ENCODE peak calls at places on chromosomes 2 and 18, in six cellular contexts. A is endodermal cell; M is OCI-LY7; W is neural progenitor cell; S is psoas muscle; C is CD8-positive, alpha-beta memory T cell. L is an unnamed sample.

GRCh38 chr18:59835656-59836379 is 64.0 kb upstream of the PMAIP1 start:
- DNase-seq in M (no peak), C (no peak), A (peak; percentile 78), S (no peak), W (peak; percentile 38), L (no peak)

GRCh38 chr18:65852273-65852672 is 101.5 kb downstream of the CDH7 start:
- DNase-seq in S (no peak), A (peak; percentile 56), C (no peak), M (no peak), W (no peak), L (no peak)

GRCh38 chr18:44741551-44741950 is 60.9 kb downstream of the SETBP1 start:
- DNase-seq in A (no peak), S (no peak), M (no peak), C (no peak), W (no peak), L (peak; percentile 27)

GRCh38 chr2:174971868-174972781 is 33.1 kb downstream of the CHN1 start:
- DNase-seq in A (no peak), W (no peak), C (no peak), M (no peak), S (no peak), L (no peak)

GRCh38 chr2:61538920-61539559 is 884 bp upstream of the XPO1 start:
- DNase-seq in M (peak; percentile 54), W (no peak), A (no peak), S (no peak), C (peak; percentile 16), L (no peak)

GRCh38 chr18:9743200-9744016 is 35.3 kb downstream of the RAB31 start:
- DNase-seq in S (peak; percentile 50), W (no peak), C (no peak), A (peak; percentile 87), M (no peak), L (no peak)

GRCh38 chr2:144358531-144358930 is 161.4 kb downstream of the ZEB2 start:
- DNase-seq in C (no peak), A (no peak), W (no peak), M (no peak), S (no peak), L (no peak)

GRCh38 chr18:79422022-79422782 is 26.5 kb downstream of the NFATC1 start:
- DNase-seq in A (no peak), S (no peak), C (no peak), M (no peak), W (no peak), L (no peak)

DNA sequence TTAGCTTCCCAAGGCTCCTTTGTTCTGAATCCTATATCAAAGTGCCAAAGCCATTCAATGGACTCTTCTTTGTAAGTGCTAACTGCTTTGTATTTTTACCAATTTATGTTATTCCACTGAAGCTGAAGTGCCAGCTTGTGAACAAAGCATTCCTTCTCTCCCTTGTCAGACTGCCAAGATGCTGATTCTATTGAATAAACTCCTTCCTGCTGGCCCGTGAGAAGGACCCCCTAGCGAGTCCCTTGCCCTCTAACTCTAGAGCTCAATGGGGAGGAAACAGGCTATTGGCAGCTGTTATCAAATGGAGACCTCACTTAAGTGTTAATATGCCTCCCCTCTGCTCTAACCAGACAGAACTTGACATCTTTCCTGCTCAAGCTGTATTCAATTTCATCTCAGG is 1097.9 kb upstream of the CNTNAP5 start:
- DNase-seq in C (no peak), M (no peak), A (peak; percentile 76), S (no peak), W (peak; percentile 80), L (no peak)
- H3K27ac ChIP-seq in C (no peak overlapping the region), M (no peak overlapping the region), A (peak overlapping the region; percentile 86), S (no peak overlapping the region), W (peak overlapping the region; percentile 81), L (no peak overlapping the region)

GRCh38 chr18:68494802-68495560 is 219.9 kb downstream of the TMX3 start:
- DNase-seq in W (no peak), C (no peak), S (no peak), A (no peak), M (no peak), L (no peak)
- H3K27ac ChIP-seq in W (no peak overlapping the region), C (no peak overlapping the region), S (no peak overlapping the region), A (no peak overlapping the region), M (no peak overlapping the region), L (no peak overlapping the region)

GRCh38 chr2:218219934-218220333 is 2.9 kb downstream of the ARPC2 start:
- DNase-seq in S (no peak), A (no peak), W (no peak), C (no peak), M (no peak), L (no peak)
- H3K27ac ChIP-seq in S (peak overlapping the region; percentile 95), A (no peak overlapping the region), W (no peak overlapping the region), C (no peak overlapping the region), M (peak overlapping the region; percentile 92), L (peak overlapping the region; percentile 94)

DNA sequence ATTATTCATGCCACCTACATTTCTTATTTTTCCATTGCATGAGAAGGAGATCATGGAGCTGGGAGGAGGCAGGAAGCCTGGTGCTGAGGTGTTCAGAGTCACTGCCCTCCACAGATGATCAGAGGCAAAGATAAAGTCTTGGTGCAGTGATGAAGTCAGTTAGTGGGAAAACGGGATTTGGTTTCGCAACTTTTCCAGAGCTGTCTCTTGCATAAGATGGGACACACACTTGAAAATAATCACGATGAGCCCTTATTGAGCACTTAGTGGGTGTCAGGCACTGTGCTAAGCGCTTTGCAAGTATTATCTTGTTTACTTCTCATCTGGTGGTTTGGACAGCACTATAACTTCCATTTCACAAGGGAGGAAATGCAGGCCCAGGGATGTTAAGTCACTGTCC is 222.1 kb upstream of the SMAD2 start:
- DNase-seq in C (no peak), A (peak; percentile 26), M (no peak), W (no peak), S (no peak), L (no peak)
- H3K27ac ChIP-seq in C (no peak overlapping the region), A (no peak overlapping the region), M (no peak overlapping the region), W (no peak overlapping the region), S (no peak overlapping the region), L (no peak overlapping the region)